ENCODE peak calls at places on chromosomes 1 and 21, in eight cellular contexts. X is AG04450; C is choroid plexus epithelial cell; F is NCI-H1092 treated with DMSO at 0.1 percent for 48 hours; V is HAP-1; T is activated CD4-positive, CD25-positive, alpha-beta regulatory T cell treated with anti-CD3 and anti-CD28 coated beads, Interleukin-2, amount 50 U/mL, for 16 hours; Q is EL; D is HFFc6. L is an unnamed sample.

GRCh38 chr1:93716974-93717373 is 35.3 kb upstream of the BCAR3 start:
- DNase-seq in X (no peak), C (no peak), F (no peak), V (no peak), T (no peak), Q (peak), D (peak), L (peak)

GRCh38 chr1:113818585-113818984 is 6.3 kb upstream of the RSBN1 start:
- DNase-seq in X (no peak), C (no peak), F (no peak), V (no peak), T (no peak), Q (no peak), D (no peak), L (no peak)

GRCh38 chr1:24203404-24203803 is 16.3 kb upstream of the IFNLR1 start:
- DNase-seq in X (no peak), C (no peak), F (no peak), V (no peak), T (no peak), Q (no peak), D (no peak), L (peak)

GRCh38 chr1:200966934-200967333 is 56.6 kb downstream of the KIF21B start:
- DNase-seq in X (no peak), C (no peak), F (no peak), V (no peak), T (no peak), Q (no peak), D (no peak), L (no peak)

GRCh38 chr1:168643152-168643551 is 66.7 kb downstream of the XCL1 start:
- DNase-seq in X (no peak), C (peak), F (no peak), V (no peak), T (no peak), Q (peak), D (peak), L (no peak)

GRCh38 chr1:235781807-235782206 is 84.9 kb downstream of the LYST start:
- DNase-seq in X (no peak), C (no peak), F (no peak), V (no peak), T (no peak), Q (no peak), D (no peak), L (no peak)

GRCh38 chr21:25515484-25516405 is 91.5 kb downstream of the MRPL39 start:
- DNase-seq in X (peak), C (peak), F (no peak), V (no peak), T (no peak), Q (peak), D (no peak), L (no peak)

GRCh38 chr1:54640863-54641836 is at the start of gene MROH7:
- DNase-seq in X (no peak), C (no peak), F (no peak), V (no peak), T (no peak), Q (no peak), D (no peak), L (no peak)

GRCh38 chr1:107047602-107048001 is 8.9 kb upstream of the PRMT6 start:
- DNase-seq in X (no peak), C (no peak), F (no peak), V (no peak), T (no peak), Q (no peak), D (no peak), L (no peak)

GRCh38 chr1:160629286-160630210 is 17.3 kb downstream of the SLAMF1 start:
- DNase-seq in X (no peak), C (no peak), F (no peak), V (no peak), T (no peak), Q (no peak), D (no peak), L (peak)

GRCh38 chr1:178874966-178875365 is 4.1 kb upstream of the ANGPTL1 start:
- DNase-seq in X (no peak), C (no peak), F (no peak), V (no peak), T (no peak), Q (no peak), D (no peak), L (no peak)

GRCh38 chr1:172969611-172970010 is 81.1 kb downstream of the TNFSF18 start:
- DNase-seq in X (peak), C (peak), F (no peak), V (no peak), T (no peak), Q (peak), D (peak), L (no peak)

GRCh38 chr1:145974721-145975120 is 10.2 kb downstream of the POLR3GL start:
- DNase-seq in X (no peak), C (no peak), F (no peak), V (no peak), T (no peak), Q (no peak), D (no peak), L (no peak)

GRCh38 chr1:23772049-23772853 is 6.0 kb upstream of the PITHD1 start:
- DNase-seq in X (peak), C (peak), F (peak), V (peak), T (peak), Q (peak), D (peak), L (peak)

GRCh38 chr21:42601656-42602055 is 51.8 kb upstream of the PDE9A start:
- DNase-seq in X (no peak), C (no peak), F (no peak), V (no peak), T (no peak), Q (no peak), D (no peak), L (no peak)

GRCh38 chr1:110433803-110434202 is 17.1 kb upstream of the PROK1 start:
- DNase-seq in X (no peak), C (peak), F (no peak), V (peak), T (no peak), Q (peak), D (peak), L (no peak)

GRCh38 chr1:60857851-60858250 is 224.5 kb upstream of the NFIA start:
- DNase-seq in X (no peak), C (no peak), F (no peak), V (no peak), T (no peak), Q (no peak), D (no peak), L (no peak)

GRCh38 chr1:3652538-3653285 is 396 bp downstream of the TP73 start:
- DNase-seq in X (no peak), C (no peak), F (peak), V (peak), T (no peak), Q (no peak), D (no peak), L (no peak)

GRCh38 chr1:117824612-117825011 is 104.8 kb downstream of the GDAP2 start:
- DNase-seq in X (no peak), C (peak), F (no peak), V (no peak), T (no peak), Q (peak), D (no peak), L (no peak)

GRCh38 chr1:188514917-188515316 is 1686.2 kb downstream of the PLA2G4A start:
- DNase-seq in X (no peak), C (no peak), F (no peak), V (no peak), T (no peak), Q (no peak), D (no peak), L (no peak)